ENCODE peak calls at places on chromosome 14, in six cellular contexts. Q, Y, P, B, F and C are unnamed samples.

GRCh38 chr14:94213021-94213420 is 38.9 kb downstream of the PPP4R4 start:
- DNase-seq in Y (peak; percentile 77), B (peak; percentile 93), F (no peak), P (no peak), Q (peak; percentile 18), C (peak; percentile 12)

GRCh38 chr14:70640938-70641547 is 673 bp upstream of the TTC9 start:
- DNase-seq in F (peak; percentile 72), P (no peak), Q (no peak), Y (peak; percentile 39), B (peak; percentile 75), C (peak; percentile 30)

GRCh38 chr14:29446971-29447370 is 480.7 kb downstream of the PRKD1 start:
- DNase-seq in P (no peak), Q (no peak), B (no peak), F (no peak), Y (no peak), C (no peak)

GRCh38 chr14:90140298-90140955 is 78.6 kb downstream of the KCNK13 start:
- DNase-seq in F (no peak), P (no peak), Y (peak; percentile 75), B (no peak), Q (peak; percentile 49), C (peak; percentile 19)

GRCh38 chr14:93044601-93045000 is 71.1 kb downstream of the ITPK1 start:
- DNase-seq in P (no peak), Y (no peak), F (no peak), Q (no peak), B (no peak), C (no peak)

GRCh38 chr14:89909586-89909985 is 44.9 kb downstream of the EFCAB11 start:
- DNase-seq in Q (no peak), Y (no peak), P (no peak), F (no peak), B (no peak), C (no peak)

GRCh38 chr14:70468731-70469130 is 16.8 kb downstream of the ADAM21 start:
- DNase-seq in P (no peak), F (no peak), Y (no peak), B (no peak), Q (no peak), C (no peak)

GRCh38 chr14:50335989-50336391 is 23.9 kb downstream of the DMAC2L start:
- DNase-seq in F (no peak), P (peak; percentile 33), Q (peak; percentile 52), Y (peak; percentile 23), B (no peak), C (peak; percentile 90)

GRCh38 chr14:62179367-62180018 is 417.3 kb downstream of the SNAPC1 start:
- DNase-seq in P (no peak), F (no peak), Q (peak; percentile 81), B (peak; percentile 88), Y (peak; percentile 83), C (peak; percentile 94)

GRCh38 chr14:70166530-70167203 is 22.1 kb downstream of the SLC8A3 start:
- DNase-seq in Q (no peak), Y (no peak), B (no peak), F (no peak), P (no peak), C (no peak)

GRCh38 chr14:24996930-24997329 is 53.0 kb downstream of the STXBP6 start:
- DNase-seq in Y (no peak), F (no peak), P (no peak), Q (no peak), B (no peak), C (peak; percentile 19)

GRCh38 chr14:67240168-67240932 is 885 bp upstream of the PALS1 start:
- DNase-seq in Y (no peak), P (peak; percentile 30), F (peak; percentile 87), Q (peak; percentile 11), B (peak; percentile 53), C (peak; percentile 22)

GRCh38 chr14:85534435-85534834 is 4.5 kb downstream of the FLRT2 start:
- DNase-seq in B (peak; percentile 25), Q (no peak), Y (no peak), F (no peak), P (peak; percentile 28), C (peak; percentile 33)

GRCh38 chr14:105375635-105376057 is 22.7 kb upstream of the TEX22 start:
- DNase-seq in P (no peak), F (no peak), Q (peak; percentile 18), B (no peak), Y (no peak), C (peak; percentile 13)

DNA sequence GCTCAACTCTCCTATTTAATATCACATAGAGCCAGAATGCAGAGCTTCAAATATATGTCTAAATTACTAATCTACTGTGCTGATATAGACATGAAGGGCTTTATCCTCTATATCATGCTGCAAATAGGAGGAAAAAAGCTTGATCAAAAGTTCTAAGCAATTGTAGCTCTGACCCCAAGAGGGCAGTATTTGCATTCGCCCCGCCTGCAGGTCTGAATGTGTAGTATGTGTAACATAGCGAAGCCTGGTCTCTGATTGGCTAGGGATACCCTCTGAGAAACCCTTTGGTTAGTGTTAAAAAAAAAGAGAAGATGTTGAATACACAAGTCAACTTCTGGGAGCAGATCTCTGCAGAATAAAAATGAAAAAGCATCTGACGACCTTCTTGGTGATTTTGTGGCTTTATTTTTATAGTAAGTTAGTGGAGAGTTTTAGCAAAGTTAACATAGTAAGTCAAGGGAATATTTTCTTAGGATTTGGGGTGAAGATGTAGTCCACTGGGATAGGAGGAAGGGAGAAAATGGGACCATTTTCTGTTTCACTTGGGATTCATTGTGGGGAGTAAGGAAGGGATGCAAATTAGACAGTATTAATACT is 151.6 kb upstream of the OR4E1 start:
- DNase-seq in P (no peak), F (no peak), Y (no peak), Q (peak; percentile 42), B (peak; percentile 55), C (peak; percentile 22)
- TF ChIP-seq CTCF in P (no peak), F (no peak), Y (peak; percentile 33), Q (peak; percentile 69), B (peak; percentile 61), C (peak; percentile 40)

GRCh38 chr14:103124501-103125001 is 1.3 kb downstream of the TNFAIP2 start:
- DNase-seq in Q (no peak), F (no peak), B (no peak), Y (no peak), P (no peak), C (no peak)
- H3K4me3 ChIP-seq in Q (no peak overlapping the region), F (peak overlapping the region; percentile 44), B (no peak overlapping the region), Y (peak overlapping the region; percentile 46), P (peak overlapping the region; percentile 40), C (peak overlapping the region; percentile 55)

GRCh38 chr14:52071675-52072074 is 2.8 kb upstream of the NID2 start:
- DNase-seq in F (no peak), Q (peak; percentile 48), P (no peak), Y (peak; percentile 29), B (no peak), C (peak; percentile 76)
- TF ChIP-seq CTCF in F (no peak), Q (peak; percentile 56), P (peak; percentile 21), Y (peak; percentile 28), B (no peak), C (peak; percentile 48)

DNA sequence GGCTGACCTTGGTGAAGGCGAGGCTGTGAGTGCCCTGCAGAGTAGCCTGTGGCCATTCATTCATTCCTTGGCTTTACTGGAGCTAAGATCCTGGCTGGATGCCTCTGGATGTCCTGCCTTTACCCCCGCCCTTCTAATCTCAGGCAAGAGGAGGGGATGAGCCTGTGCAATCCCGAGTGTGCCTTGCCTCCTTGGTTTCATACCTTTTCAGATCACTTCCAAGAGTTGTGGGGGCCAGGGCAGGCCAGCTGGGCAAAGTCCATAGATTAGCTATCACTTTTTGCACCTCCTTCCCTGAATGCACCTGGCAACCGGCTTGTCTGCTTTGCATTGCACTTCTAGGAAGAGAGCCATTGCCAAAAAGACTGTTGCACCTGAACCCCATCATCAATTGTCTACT is 1.5 kb downstream of the VRTN start:
- DNase-seq in B (no peak), P (no peak), F (no peak), Q (no peak), Y (no peak), C (no peak)
- H3K4me3 ChIP-seq in B (no peak overlapping the region), P (no peak overlapping the region), F (no peak overlapping the region), Q (no peak overlapping the region), Y (no peak overlapping the region), C (no peak overlapping the region)

DNA sequence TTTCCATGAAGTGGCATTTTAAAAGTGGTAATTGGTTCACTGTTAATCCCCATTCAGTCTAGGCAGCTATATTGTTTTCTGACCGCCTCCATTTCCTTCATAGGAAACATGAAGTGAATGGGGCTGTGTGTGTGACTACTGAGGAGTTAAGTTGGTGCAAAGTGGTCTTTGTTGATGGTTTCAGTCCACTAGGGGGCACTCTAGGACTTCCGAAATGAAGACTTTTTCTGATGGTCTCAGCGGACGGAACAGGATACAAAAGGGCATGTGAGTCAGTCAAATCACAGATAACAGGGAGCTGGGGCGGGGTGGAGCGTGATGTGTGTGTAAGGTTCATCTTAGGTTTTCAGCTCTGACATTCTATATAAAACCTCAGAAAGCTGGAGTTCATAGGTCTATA is 240.1 kb upstream of the OR4E1 start:
- DNase-seq in Y (peak; percentile 1), F (no peak), B (peak; percentile 75), Q (peak; percentile 86), P (no peak), C (peak; percentile 79)
- TF ChIP-seq CTCF in Y (peak; percentile 48), F (no peak), B (peak; percentile 54), Q (peak; percentile 82), P (no peak), C (peak; percentile 70)

DNA sequence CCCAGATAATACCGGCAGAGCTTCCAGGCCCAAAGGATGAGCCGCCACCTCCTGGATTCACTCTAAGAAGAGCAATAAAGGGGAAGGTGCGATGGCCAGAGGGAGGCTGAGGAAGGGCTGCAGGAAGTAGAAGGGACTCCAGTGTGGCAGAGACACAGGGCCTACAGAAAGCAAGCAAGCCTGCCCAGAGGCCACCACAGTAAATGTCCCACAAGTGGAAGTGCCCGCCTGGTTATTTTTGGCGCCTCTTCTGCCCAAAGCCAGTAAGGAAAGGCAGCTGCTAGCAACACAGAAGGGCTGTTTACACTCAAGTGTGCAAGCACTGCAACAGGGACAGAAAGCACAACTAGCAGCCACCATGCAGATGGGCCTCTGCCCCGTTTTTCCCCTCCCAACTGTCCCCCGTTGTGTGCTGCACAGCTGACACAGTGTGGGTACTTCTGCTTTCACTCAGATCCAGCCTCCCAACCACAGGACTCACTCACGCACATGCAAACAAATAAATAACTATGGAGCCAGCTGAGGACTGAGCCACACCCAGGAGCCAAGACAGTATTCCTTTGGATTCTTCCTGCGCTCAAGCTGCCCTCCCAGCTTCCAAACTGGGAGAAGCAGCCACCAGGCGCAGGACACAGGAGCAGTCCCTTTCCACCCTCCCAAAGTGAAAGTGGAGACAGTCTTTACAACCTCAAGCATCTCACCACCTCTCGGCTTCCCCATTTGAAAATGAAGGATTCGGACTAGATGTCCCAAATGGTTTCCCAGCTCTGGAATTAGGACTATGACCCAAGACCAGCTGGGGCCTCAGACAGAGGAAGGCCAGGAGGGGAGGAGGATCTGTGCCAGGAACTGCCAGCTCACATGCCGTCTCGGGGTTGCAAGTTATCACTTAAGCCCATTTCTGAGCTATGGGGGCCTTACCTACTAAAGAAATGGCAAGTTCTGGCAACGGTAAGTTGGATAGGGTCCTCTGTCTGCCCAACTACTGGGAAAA is 40.0 kb upstream of the PNMA1 start:
- DNase-seq in Y (no peak), Q (no peak), F (peak; percentile 83), B (peak; percentile 48), P (no peak), C (no peak)
- H3K4me3 ChIP-seq in Y (no peak overlapping the region), Q (no peak overlapping the region), F (no peak overlapping the region), B (no peak overlapping the region), P (no peak overlapping the region), C (peak overlapping the region; percentile 11)